ENCODE peak calls at places on chromosomes 1 and 21, in seven cellular contexts. D is prostate gland, L is IMR-90, W is body of pancreas, Y is endothelial cell of umbilical vein, K is sigmoid colon, M is tibial nerve. I is an unnamed sample. For H3K4me1, the result is how much of the 10 kb centered on the place peaks cover.

GRCh38 chr1:245180496-245180895 is 25.7 kb downstream of the KIF26B start:
- DNase-seq in D (no peak), L (no peak), W (no peak), Y (no peak), K (no peak), M (no peak), I (no peak)

GRCh38 chr1:67307251-67308060 is at the start of gene IL12RB2:
- DNase-seq in D (no peak), L (no peak), W (peak), Y (no peak), K (no peak), M (no peak), I (no peak)

GRCh38 chr1:168261390-168261789 is 19.3 kb upstream of the TBX19 start:
- DNase-seq in D (no peak), L (peak), W (no peak), Y (peak), K (no peak), M (no peak), I (no peak)

GRCh38 chr1:203621559-203622130 is 5.0 kb upstream of the ATP2B4 start:
- DNase-seq in D (no peak), L (no peak), W (no peak), Y (no peak), K (no peak), M (no peak), I (no peak)

GRCh38 chr1:150563340-150564038 is 14.3 kb downstream of the ADAMTSL4 start:
- DNase-seq in D (peak), L (peak), W (peak), Y (peak), K (peak), M (no peak), I (peak)

GRCh38 chr1:46719689-46720088 is 775 bp upstream of the EFCAB14 start:
- DNase-seq in D (peak), L (no peak), W (peak), Y (peak), K (no peak), M (no peak), I (no peak)

GRCh38 chr1:11761988-11762406 is at the start of gene C1orf167:
- DNase-seq in D (no peak), L (no peak), W (peak), Y (no peak), K (no peak), M (no peak), I (no peak)

GRCh38 chr1:68229927-68230812 is 2.2 kb downstream of the WLS start:
- DNase-seq in D (no peak), L (peak), W (peak), Y (peak), K (no peak), M (no peak), I (no peak)

GRCh38 chr1:211420389-211420788 is 71.6 kb downstream of the RD3 start:
- DNase-seq in D (no peak), L (peak), W (no peak), Y (no peak), K (no peak), M (no peak), I (no peak)

GRCh38 chr21:43815107-43815742 is 25.8 kb downstream of the RRP1 start:
- DNase-seq in D (no peak), L (no peak), W (no peak), Y (no peak), K (no peak), M (no peak), I (no peak)

GRCh38 chr1:211632808-211633522 is 42.5 kb downstream of the NEK2 start:
- DNase-seq in D (peak), L (peak), W (peak), Y (no peak), K (peak), M (no peak), I (peak)

GRCh38 chr1:155085504-155086181 is 7.0 kb downstream of the EFNA3 start:
- DNase-seq in D (peak), L (peak), W (peak), Y (no peak), K (peak), M (peak), I (peak)

GRCh38 chr1:151199860-151200581 is 1.7 kb downstream of the PIP5K1A start:
- DNase-seq in D (no peak), L (peak), W (no peak), Y (peak), K (peak), M (peak), I (no peak)

GRCh38 chr1:15727424-15727823 is 8.6 kb upstream of the SLC25A34 start:
- DNase-seq in D (no peak), L (no peak), W (no peak), Y (no peak), K (no peak), M (no peak), I (no peak)

GRCh38 chr1:31669786-31670582 is 25.3 kb upstream of the PEF1 start:
- DNase-seq in D (peak), L (peak), W (peak), Y (peak), K (peak), M (peak), I (peak)

GRCh38 chr1:50973875-50974617 is 4.0 kb downstream of the CDKN2C start:
- DNase-seq in D (no peak), L (no peak), W (no peak), Y (no peak), K (no peak), M (no peak), I (no peak)

GRCh38 chr1:211285196-211285595 is 26.0 kb downstream of the RCOR3 start:
- DNase-seq in D (no peak), L (peak), W (no peak), Y (peak), K (no peak), M (no peak), I (no peak)

GRCh38 chr1:22780696-22781095 is 70.1 kb downstream of the EPHB2 start:
- DNase-seq in D (no peak), L (peak), W (no peak), Y (peak), K (no peak), M (no peak), I (peak)

GRCh38 chr1:41341756-41342562 is 19.3 kb upstream of the FOXO6 start:
- DNase-seq in D (no peak), L (no peak), W (peak), Y (peak), K (no peak), M (no peak), I (no peak)

GRCh38 chr21:45297329-45297728 is 9.6 kb upstream of the POFUT2 start:
- DNase-seq in D (no peak), L (no peak), W (no peak), Y (no peak), K (peak), M (no peak), I (no peak)

GRCh38 chr1:197146108-197147095 is at the start of gene ASPM:
- DNase-seq in D (peak), L (peak), W (peak), Y (peak), K (peak), M (peak), I (peak)

GRCh38 chr1:229229137-229229720 is 41.7 kb upstream of the RAB4A start:
- DNase-seq in D (peak), L (no peak), W (peak), Y (no peak), K (peak), M (no peak), I (no peak)

GRCh38 chr1:109792056-109792831 is 28.5 kb upstream of the EPS8L3 start:
- DNase-seq in D (no peak), L (peak), W (peak), Y (peak), K (peak), M (peak), I (peak)

DNA sequence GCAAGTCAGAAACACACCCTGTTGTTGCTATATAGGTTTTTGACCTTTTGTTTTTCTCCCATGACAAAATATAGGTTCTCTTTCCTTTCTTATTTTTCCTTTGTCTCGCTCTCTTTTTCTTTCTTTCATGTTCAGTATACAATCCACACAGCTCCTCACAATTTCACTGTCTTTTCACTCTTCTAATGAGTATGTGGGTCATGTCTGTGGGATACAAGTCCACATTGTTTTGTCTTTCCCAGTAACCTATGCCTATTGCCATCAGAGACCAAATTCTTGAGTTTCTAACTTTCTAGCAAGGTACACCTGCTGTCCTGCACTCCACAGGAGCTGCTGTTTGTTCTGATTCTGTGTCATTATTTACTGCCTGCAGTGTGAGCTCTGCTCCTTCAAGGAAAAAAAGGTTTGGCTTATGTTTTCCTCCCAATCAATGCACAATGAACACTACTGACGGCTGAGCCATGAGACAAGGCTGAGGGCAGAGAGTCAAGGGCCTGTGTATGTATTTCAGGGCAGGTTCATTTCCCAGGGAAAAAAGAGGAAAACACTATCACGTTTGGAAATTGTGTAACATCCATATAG is 453.8 kb downstream of the NEGR1 start:
- DNase-seq in D (no peak), L (no peak), W (peak), Y (no peak), K (no peak), M (no peak), I (no peak)
- H3K4me1 ChIP-seq in D (under half), L (under half), W (under half), Y (under half), K (under half), M (under half), I (under half)

GRCh38 chr1:24392982-24393645 is 20.5 kb downstream of the STPG1 start:
- DNase-seq in D (no peak), L (no peak), W (no peak), Y (peak), K (no peak), M (no peak), I (no peak)
- H3K27ac ChIP-seq in D (peak), L (no peak), W (no peak), Y (no peak), K (peak), M (peak), I (no peak)

GRCh38 chr21:42233067-42233981 is 14.4 kb downstream of the ABCG1 start:
- DNase-seq in D (peak), L (peak), W (peak), Y (peak), K (peak), M (peak), I (peak)

GRCh38 chr21:42235593-42235992 is 16.7 kb downstream of the ABCG1 start:
- DNase-seq in D (no peak), L (no peak), W (peak), Y (peak), K (no peak), M (no peak), I (no peak)

GRCh38 chr21:42236014-42236413 is 17.1 kb downstream of the ABCG1 start:
- DNase-seq in D (no peak), L (no peak), W (peak), Y (no peak), K (no peak), M (no peak), I (peak)

GRCh38 chr21:42234026-42234425 is 15.1 kb downstream of the ABCG1 start:
- DNase-seq in D (no peak), L (no peak), W (no peak), Y (no peak), K (no peak), M (no peak), I (no peak)

DNA sequence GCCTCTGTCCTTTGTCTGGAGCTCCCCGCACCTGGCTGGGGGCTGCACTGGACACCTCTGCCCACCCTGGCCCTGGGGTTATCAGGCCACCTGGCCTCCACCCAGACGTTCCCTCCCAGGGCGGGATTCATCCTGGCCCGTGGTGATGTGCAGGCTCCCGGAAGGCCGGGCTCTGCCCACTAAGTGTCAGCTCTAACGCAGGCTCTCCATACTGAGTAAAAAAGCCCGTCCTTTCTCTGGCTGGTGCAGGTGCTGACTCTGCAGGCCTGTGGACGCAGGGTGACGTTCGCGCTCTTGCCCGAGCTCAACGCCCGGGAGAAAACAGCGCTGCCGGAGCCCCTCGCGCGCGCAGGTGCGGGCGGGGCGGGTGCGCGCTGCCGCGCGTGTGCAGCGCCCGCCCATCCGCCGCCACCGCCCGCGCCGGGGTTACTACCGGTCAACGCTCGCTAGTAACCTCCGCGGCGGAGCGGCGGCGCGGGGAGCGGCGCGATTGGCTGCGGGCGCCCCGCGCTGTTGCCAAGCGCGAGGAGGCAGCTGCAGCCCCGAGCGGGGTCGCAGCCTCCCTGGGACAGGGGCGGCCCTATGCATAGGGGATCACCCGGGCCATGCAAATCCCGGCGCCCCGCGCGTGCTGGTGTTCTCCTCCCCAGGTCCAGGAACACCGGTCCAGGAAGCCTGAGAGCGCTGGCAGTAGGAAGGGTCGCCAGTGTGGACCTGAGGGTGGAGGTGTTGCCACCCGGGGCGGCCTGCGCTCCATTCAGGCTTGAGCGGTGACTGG is 15.7 kb downstream of the ABCG1 start:
- DNase-seq in D (peak), L (peak), W (peak), Y (peak), K (peak), M (no peak), I (peak)
- TF ChIP-seq POLR2A in D (peak), L (no peak), W (peak), Y (no peak), K (no peak), M (no peak), I (peak)

GRCh38 chr1:164701221-164701761 is 142.3 kb downstream of the PBX1 start:
- DNase-seq in D (no peak), L (no peak), W (no peak), Y (no peak), K (no peak), M (no peak), I (no peak)

GRCh38 chr1:164703415-164703814 is 144.4 kb downstream of the PBX1 start:
- DNase-seq in D (no peak), L (no peak), W (peak), Y (no peak), K (peak), M (no peak), I (no peak)

GRCh38 chr1:164702664-164703063 is 143.7 kb downstream of the PBX1 start:
- DNase-seq in D (no peak), L (no peak), W (no peak), Y (no peak), K (no peak), M (no peak), I (no peak)

GRCh38 chr1:164700683-164701082 is 141.7 kb downstream of the PBX1 start:
- DNase-seq in D (no peak), L (no peak), W (no peak), Y (no peak), K (no peak), M (no peak), I (no peak)

DNA sequence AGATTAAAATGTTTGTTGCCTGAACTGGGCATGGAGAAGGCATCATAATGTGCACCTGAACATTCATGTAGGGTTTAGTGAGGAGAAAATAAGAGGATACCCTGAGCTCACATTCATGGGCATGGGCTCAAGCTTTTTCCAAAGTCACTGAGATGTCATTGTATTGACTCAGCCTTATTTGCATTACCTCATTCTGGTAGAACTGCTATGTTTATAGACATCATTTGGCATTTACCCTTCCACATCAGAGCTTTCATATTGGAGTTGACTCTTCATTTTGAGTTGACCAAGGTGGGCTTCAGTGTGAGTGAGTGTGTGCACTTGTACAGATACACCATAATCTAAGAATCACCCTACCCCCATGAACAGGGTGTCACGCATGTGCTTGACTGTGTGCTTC is 143.2 kb downstream of the PBX1 start:
- DNase-seq in D (no peak), L (peak), W (no peak), Y (no peak), K (no peak), M (no peak), I (no peak)
- H3K4me1 ChIP-seq in D (under half), L (under half), W (half or more), Y (under half), K (under half), M (under half), I (under half)

DNA sequence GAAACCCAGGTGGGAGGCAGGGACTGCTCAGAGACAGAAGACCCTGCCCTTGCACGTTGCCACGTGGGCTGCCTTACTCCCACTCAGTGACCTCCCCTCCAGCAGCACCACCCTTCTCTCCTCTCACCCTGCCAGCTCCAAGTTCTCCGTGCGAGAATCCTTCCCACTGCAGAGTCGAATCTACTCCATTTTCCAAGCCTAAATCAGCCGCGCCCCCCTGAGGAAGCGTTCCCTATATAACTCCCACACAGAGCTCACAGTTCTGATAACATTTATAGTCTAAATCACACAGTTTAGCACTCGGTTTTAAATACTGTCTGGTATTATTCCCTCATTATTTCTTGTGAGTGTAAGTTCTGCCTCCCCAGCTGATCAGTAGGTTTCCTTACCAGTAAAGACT is 7.7 kb downstream of the LRRN2 start:
- DNase-seq in D (no peak), L (no peak), W (no peak), Y (no peak), K (no peak), M (no peak), I (no peak)
- H3K27ac ChIP-seq in D (no peak), L (no peak), W (no peak), Y (no peak), K (no peak), M (no peak), I (no peak)

I was measured in adrenal gland.